ENCODE peak calls at places on chromosomes 5 and 9, in nine cellular contexts. L is stomach; M is BE2C; C is testis; K is ovary; H is CD4-positive, CD25-positive, alpha-beta regulatory T cell; Y is neuronal stem cell; A is uterus; W is PC-9. J is an unnamed sample. For H3K36me3 and H3K27me3, the result is how much of the 10 kb centered on the place peaks cover.

GRCh38 chr9:128683340-128684064 is 5.5 kb upstream of the SET start:
- DNase-seq in L (peak), M (peak), C (peak), K (peak), H (no peak), Y (peak), A (peak), W (peak), J (peak)

GRCh38 chr5:140402258-140403074 is 833 bp downstream of the ANKHD1 start:
- DNase-seq in L (peak), M (peak), C (peak), K (peak), H (peak), Y (peak), A (peak), W (peak), J (peak)

GRCh38 chr5:154708207-154708606 is 47.0 kb upstream of the LARP1 start:
- DNase-seq in L (no peak), M (no peak), C (no peak), K (no peak), H (no peak), Y (no peak), A (no peak), W (no peak), J (no peak)

GRCh38 chr9:6449645-6450044 is 36.6 kb downstream of the UHRF2 start:
- DNase-seq in L (no peak), M (no peak), C (no peak), K (no peak), H (no peak), Y (no peak), A (no peak), W (no peak), J (no peak)

GRCh38 chr9:129336601-129337286 is 158.7 kb upstream of the IER5L start:
- DNase-seq in L (peak), M (no peak), C (peak), K (peak), H (no peak), Y (no peak), A (peak), W (no peak), J (peak)

GRCh38 chr9:97468658-97469448 is 32.6 kb upstream of the TMOD1 start:
- DNase-seq in L (peak), M (peak), C (peak), K (peak), H (no peak), Y (peak), A (peak), W (no peak), J (peak)

GRCh38 chr9:74463825-74464224 is 33.3 kb upstream of the RORB start:
- DNase-seq in L (no peak), M (no peak), C (no peak), K (no peak), H (no peak), Y (no peak), A (no peak), W (no peak), J (no peak)

GRCh38 chr9:128043467-128043868 is 23.7 kb downstream of the NAIF1 start:
- DNase-seq in L (no peak), M (peak), C (peak), K (peak), H (no peak), Y (no peak), A (no peak), W (no peak), J (no peak)

GRCh38 chr5:79122963-79123362 is 11.4 kb downstream of the BHMT start:
- DNase-seq in L (no peak), M (no peak), C (no peak), K (no peak), H (no peak), Y (no peak), A (no peak), W (no peak), J (no peak)

GRCh38 chr9:1005043-1005667 is 28.7 kb downstream of the DMRT3 start:
- DNase-seq in L (no peak), M (no peak), C (peak), K (no peak), H (no peak), Y (peak), A (no peak), W (peak), J (peak)

GRCh38 chr9:114266969-114267368 is 55.9 kb upstream of the ORM1 start:
- DNase-seq in L (no peak), M (no peak), C (no peak), K (no peak), H (no peak), Y (no peak), A (no peak), W (no peak), J (no peak)

GRCh38 chr5:18744441-18744840 is 1110.2 kb downstream of the TAF11L14 start:
- DNase-seq in L (no peak), M (no peak), C (no peak), K (no peak), H (no peak), Y (no peak), A (no peak), W (no peak), J (no peak)

GRCh38 chr5:123094227-123094918 is 5.3 kb downstream of the PRDM6 start:
- DNase-seq in L (no peak), M (no peak), C (no peak), K (no peak), H (no peak), Y (no peak), A (no peak), W (no peak), J (peak)

GRCh38 chr9:23582836-23583235 is 243.2 kb downstream of the ELAVL2 start:
- DNase-seq in L (no peak), M (no peak), C (no peak), K (no peak), H (no peak), Y (no peak), A (no peak), W (no peak), J (no peak)

GRCh38 chr5:173012882-173013281 is 29.3 kb downstream of the ATP6V0E1 start:
- DNase-seq in L (no peak), M (no peak), C (no peak), K (no peak), H (no peak), Y (no peak), A (no peak), W (no peak), J (no peak)

GRCh38 chr5:143977891-143978448 is 166.0 kb downstream of the HMHB1 start:
- DNase-seq in L (no peak), M (no peak), C (no peak), K (no peak), H (no peak), Y (no peak), A (no peak), W (peak), J (no peak)

GRCh38 chr9:21607576-21607975 is 125.5 kb upstream of the IFNE start:
- DNase-seq in L (no peak), M (no peak), C (no peak), K (no peak), H (no peak), Y (no peak), A (no peak), W (no peak), J (no peak)

GRCh38 chr5:96088676-96089075 is 127.0 kb upstream of the ELL2 start:
- DNase-seq in L (no peak), M (no peak), C (no peak), K (no peak), H (no peak), Y (no peak), A (no peak), W (no peak), J (no peak)

GRCh38 chr5:77213601-77214000 is 3.1 kb downstream of the PDE8B start:
- DNase-seq in L (no peak), M (no peak), C (no peak), K (no peak), H (no peak), Y (no peak), A (no peak), W (no peak), J (no peak)

GRCh38 chr9:70119786-70120185 is 76.1 kb downstream of the MAMDC2 start:
- DNase-seq in L (no peak), M (no peak), C (no peak), K (no peak), H (no peak), Y (no peak), A (no peak), W (no peak), J (no peak)

GRCh38 chr5:156815988-156816599 is 34.0 kb upstream of the PPP1R2B start:
- DNase-seq in L (no peak), M (no peak), C (peak), K (no peak), H (no peak), Y (peak), A (no peak), W (no peak), J (peak)

GRCh38 chr9:21688108-21689102 is 114.0 kb upstream of the MTAP start:
- DNase-seq in L (peak), M (no peak), C (no peak), K (peak), H (no peak), Y (no peak), A (no peak), W (peak), J (no peak)

GRCh38 chr5:78753093-78753531 is 104.5 kb upstream of the LHFPL2 start:
- DNase-seq in L (no peak), M (no peak), C (no peak), K (no peak), H (no peak), Y (no peak), A (no peak), W (peak), J (no peak)

GRCh38 chr9:87531370-87532295 is 34.0 kb downstream of the DAPK1 start:
- DNase-seq in L (no peak), M (no peak), C (no peak), K (no peak), H (no peak), Y (no peak), A (no peak), W (no peak), J (no peak)

GRCh38 chr9:119868694-119869093 is 499.5 kb upstream of the BRINP1 start:
- DNase-seq in L (peak), M (peak), C (no peak), K (no peak), H (no peak), Y (no peak), A (no peak), W (no peak), J (no peak)

GRCh38 chr9:114080773-114081440 is 2.8 kb upstream of the AMBP start:
- DNase-seq in L (peak), M (peak), C (no peak), K (no peak), H (no peak), Y (no peak), A (no peak), W (no peak), J (no peak)

GRCh38 chr9:72633966-72634365 is 112.6 kb downstream of the TMC1 start:
- DNase-seq in L (no peak), M (no peak), C (no peak), K (no peak), H (no peak), Y (no peak), A (no peak), W (no peak), J (no peak)

GRCh38 chr9:26058111-26058895 is 380.1 kb upstream of the TUSC1 start:
- DNase-seq in L (no peak), M (no peak), C (no peak), K (no peak), H (no peak), Y (no peak), A (no peak), W (no peak), J (no peak)

GRCh38 chr9:91186311-91187101 is 175.2 kb downstream of the AUH start:
- DNase-seq in L (peak), M (no peak), C (no peak), K (no peak), H (no peak), Y (no peak), A (no peak), W (no peak), J (no peak)

GRCh38 chr5:151058301-151058700 is 22.5 kb downstream of the TNIP1 start:
- DNase-seq in L (no peak), M (no peak), C (no peak), K (no peak), H (no peak), Y (no peak), A (no peak), W (no peak), J (peak)
- H3K36me3 ChIP-seq in L (half or more), M (under half), C (under half), K (under half), H (half or more), Y (under half), A (under half), W (under half), J (under half)

GRCh38 chr5:548256-548655 is 24.0 kb upstream of the SLC9A3 start:
- DNase-seq in L (no peak), M (peak), C (no peak), K (no peak), H (no peak), Y (no peak), A (no peak), W (no peak), J (no peak)
- H3K27me3 ChIP-seq in L (half or more), M (under half), C (under half), K (under half), H (under half), Y (under half), A (under half), W (half or more), J (under half)

DNA sequence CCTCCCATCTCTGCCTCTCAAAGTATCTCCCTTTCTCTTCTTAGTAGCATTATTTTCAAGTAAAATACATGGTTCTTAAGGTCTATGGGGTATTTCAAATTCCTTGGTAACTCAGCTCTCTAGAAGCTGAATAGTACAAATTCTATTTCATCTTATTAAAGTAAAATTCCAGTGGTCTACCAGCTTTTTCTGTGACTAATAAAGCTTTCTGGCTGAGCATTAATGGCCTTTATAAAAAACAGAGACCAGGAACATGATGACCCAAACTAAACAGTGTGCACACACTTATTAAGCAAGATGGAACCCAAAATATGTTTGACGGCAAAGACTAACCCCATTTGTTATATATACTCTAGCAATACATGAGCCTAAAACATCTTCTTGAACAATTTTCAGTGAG is 142.6 kb downstream of the OR2K2 start:
- DNase-seq in L (no peak), M (no peak), C (no peak), K (no peak), H (no peak), Y (no peak), A (no peak), W (no peak), J (no peak)
- H3K36me3 ChIP-seq in L (under half), M (under half), C (under half), K (under half), H (under half), Y (under half), A (under half), W (under half), J (under half)

GRCh38 chr5:120101771-120102170 is 362.3 kb upstream of the PRR16 start:
- DNase-seq in L (no peak), M (no peak), C (no peak), K (no peak), H (no peak), Y (no peak), A (no peak), W (no peak), J (no peak)
- H3K27me3 ChIP-seq in L (under half), M (under half), C (under half), K (under half), H (under half), Y (under half), A (under half), W (under half), J (under half)

DNA sequence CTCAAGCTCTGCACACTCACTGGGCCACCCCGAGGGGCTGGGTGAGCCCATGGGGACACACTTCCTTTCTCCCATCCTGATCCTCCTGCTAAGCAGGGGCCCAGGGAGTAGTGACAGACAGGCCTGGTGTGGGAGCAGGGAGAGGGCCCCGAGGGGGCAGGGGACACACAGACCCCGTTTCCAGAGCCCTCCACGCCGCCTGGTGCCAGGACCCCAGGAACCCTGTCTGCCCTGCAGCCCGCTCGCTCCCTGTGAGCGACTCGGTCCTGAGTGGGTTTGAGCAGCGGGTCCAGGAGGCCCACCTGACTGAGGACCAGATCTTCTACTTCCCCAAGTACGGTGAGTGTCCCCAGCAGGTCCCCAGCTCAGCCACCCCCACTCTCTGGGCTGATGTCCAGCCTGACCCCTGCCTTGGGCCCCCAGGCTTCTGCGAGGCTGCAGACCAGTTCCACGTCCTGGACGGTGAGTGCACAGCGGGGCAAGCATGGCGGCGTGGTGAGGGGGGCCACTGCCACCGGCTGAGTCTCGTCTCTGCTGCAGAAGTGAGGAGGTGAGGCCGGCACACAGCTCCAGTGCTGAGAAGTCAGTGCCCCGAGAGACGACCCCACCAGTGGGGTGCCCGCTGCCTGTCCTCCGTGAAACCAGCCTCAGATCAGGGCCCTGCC is 1.3 kb downstream of the C8G start:
- DNase-seq in L (no peak), M (peak), C (no peak), K (no peak), H (no peak), Y (no peak), A (no peak), W (no peak), J (no peak)
- H3K36me3 ChIP-seq in L (under half), M (under half), C (under half), K (under half), H (under half), Y (under half), A (under half), W (under half), J (under half)